ENCODE peak calls at places on chromosomes 4 and X, in five cellular contexts. M, G, K, E and H are unnamed samples.

GRCh38 chr4:15077969-15078368 is 75.7 kb downstream of the CPEB2 start:
- DNase-seq in G (no peak), K (peak; percentile 97), M (no peak), E (no peak), H (no peak)

GRCh38 chr4:128846063-128846462 is 36.6 kb downstream of the JADE1 start:
- DNase-seq in E (no peak), G (no peak), K (no peak), M (no peak), H (no peak)

GRCh38 chr4:151967074-151967473 is 206.3 kb upstream of the GATB start:
- DNase-seq in E (no peak), K (no peak), G (no peak), M (no peak), H (no peak)

GRCh38 chr4:99998062-99998880 is 48.2 kb upstream of the H2AZ1 start:
- DNase-seq in M (no peak), G (peak; percentile 24), E (no peak), K (peak; percentile 59), H (peak; percentile 7)

GRCh38 chr4:16032871-16033505 is 50.8 kb downstream of the PROM1 start:
- DNase-seq in G (no peak), M (no peak), E (no peak), K (no peak), H (no peak)

GRCh38 chrX:101462892-101463291 is 22.4 kb upstream of the ARMCX4 start:
- DNase-seq in G (no peak), E (no peak), K (peak; percentile 29), M (no peak), H (no peak)

GRCh38 chrX:73855546-73855945 is 292.5 kb downstream of the CHIC1 start:
- DNase-seq in M (peak; percentile 52), E (no peak), G (no peak), K (peak; percentile 70), H (peak; percentile 41)

GRCh38 chrX:3717742-3718420 is 4.4 kb upstream of the PRKX start:
- DNase-seq in M (no peak), K (peak; percentile 32), G (no peak), E (no peak), H (no peak)

GRCh38 chr4:78768447-78769177 is 7.5 kb upstream of the BMP2K start:
- DNase-seq in E (no peak), G (no peak), M (no peak), K (peak; percentile 53), H (no peak)

GRCh38 chr4:101699441-101700117 is 91.0 kb upstream of the BANK1 start:
- DNase-seq in E (no peak), G (no peak), K (no peak), M (no peak), H (no peak)

GRCh38 chr4:177879851-177880250 is 437.6 kb upstream of the AGA start:
- DNase-seq in G (no peak), M (no peak), E (no peak), K (no peak), H (no peak)

GRCh38 chr4:105306158-105306781 is 159.6 kb downstream of the TET2 start:
- DNase-seq in E (no peak), M (no peak), G (no peak), K (no peak), H (no peak)

GRCh38 chr4:163681208-163681821 is 186.8 kb downstream of the TMA16 start:
- DNase-seq in G (no peak), E (no peak), M (no peak), K (peak; percentile 57), H (no peak)

GRCh38 chrX:132169554-132169953 is 41.7 kb upstream of the FRMD7 start:
- DNase-seq in E (no peak), K (no peak), G (no peak), M (no peak), H (no peak)

GRCh38 chr4:86291180-86291579 is 68.7 kb downstream of the MAPK10 start:
- DNase-seq in M (no peak), G (no peak), E (no peak), K (no peak), H (no peak)

GRCh38 chr4:173747537-173748257 is 217.7 kb upstream of the HAND2 start:
- DNase-seq in E (no peak), G (no peak), M (no peak), K (no peak), H (no peak)

GRCh38 chrX:134006484-134007161 is 21.2 kb upstream of the GPC3 start:
- DNase-seq in M (no peak), K (peak; percentile 20), E (no peak), G (no peak), H (no peak)

GRCh38 chrX:136146614-136147319 is 566 bp upstream of the FHL1 start:
- DNase-seq in G (no peak), M (no peak), E (peak; percentile 69), K (no peak), H (no peak)

GRCh38 chr4:169383724-169384123 is 113.0 kb upstream of the SH3RF1 start:
- DNase-seq in M (no peak), K (peak; percentile 99), G (peak; percentile 87), E (no peak), H (peak; percentile 69)

GRCh38 chrX:43121637-43122036 is 343.7 kb upstream of the PPP1R2C start:
- DNase-seq in E (no peak), G (no peak), K (peak; percentile 0), M (no peak), H (no peak)

GRCh38 chr4:85318415-85318814 is 156.5 kb upstream of the ARHGAP24 start:
- DNase-seq in G (no peak), E (no peak), M (no peak), K (no peak), H (no peak)

GRCh38 chrX:9285342-9285771 is 179.5 kb upstream of the TBL1X start:
- DNase-seq in E (no peak), K (no peak), M (no peak), G (no peak), H (no peak)

GRCh38 chrX:27987862-27988646 is 6.8 kb upstream of the DCAF8L1 start:
- DNase-seq in K (no peak), M (no peak), E (no peak), G (no peak), H (no peak)
- TF ChIP-seq CTCF in K (no peak), M (no peak), E (no peak), G (no peak), H (no peak)

DNA sequence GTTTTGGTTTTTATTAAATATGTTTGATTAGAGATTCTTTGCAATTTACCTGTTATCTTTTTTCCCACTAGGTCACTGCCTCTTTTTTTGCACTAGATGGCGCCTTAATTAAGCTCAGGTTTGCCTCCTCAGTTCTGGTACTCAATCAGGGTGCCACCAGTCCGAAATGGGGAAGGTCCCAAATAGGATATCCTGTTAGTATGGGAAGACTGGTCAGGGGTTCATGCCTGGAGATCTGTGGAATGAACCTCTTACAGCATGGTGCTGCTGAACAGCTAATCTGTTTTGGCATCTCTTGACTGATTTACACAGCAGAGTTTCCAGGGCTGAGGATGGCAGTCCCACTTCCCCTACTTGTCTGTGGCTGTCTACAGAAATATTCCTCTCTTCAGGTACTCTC is 24.2 kb upstream of the VSIG1 start:
- DNase-seq in G (no peak), K (peak; percentile 29), M (no peak), E (no peak), H (no peak)
- TF ChIP-seq CTCF in G (peak; percentile 44), K (peak; percentile 46), M (no peak), E (peak; percentile 28), H (peak; percentile 46)

DNA sequence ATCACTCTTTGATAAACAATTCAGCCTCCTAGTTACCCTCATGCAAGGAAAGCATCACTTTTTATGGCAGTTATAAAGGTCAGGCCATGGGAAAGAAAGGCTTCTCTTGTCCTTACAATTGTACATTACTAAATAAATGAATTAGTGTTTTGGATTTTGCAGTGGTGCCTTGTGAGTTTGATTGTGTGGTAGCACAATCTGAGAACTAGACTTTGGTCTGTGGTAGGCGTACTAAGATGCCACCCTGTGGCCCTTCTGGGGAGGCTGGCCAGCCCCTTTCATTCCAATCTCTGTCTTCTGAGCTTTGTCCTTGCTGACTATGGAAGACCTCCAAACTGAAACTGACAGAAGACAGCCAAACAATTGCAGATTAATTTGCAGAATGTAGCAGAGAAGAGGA is 14.6 kb upstream of the HNRNPD start:
- DNase-seq in K (no peak), M (no peak), E (no peak), G (no peak), H (no peak)
- TF ChIP-seq CTCF in K (no peak), M (no peak), E (no peak), G (no peak), H (no peak)

GRCh38 chrX:45322382-45322781 is 121.7 kb upstream of the DIPK2B start:
- DNase-seq in M (no peak), K (peak; percentile 87), E (no peak), G (no peak), H (peak; percentile 57)
- TF ChIP-seq CTCF in M (no peak), K (peak; percentile 61), E (peak; percentile 24), G (peak; percentile 51), H (peak; percentile 73)

GRCh38 chr4:67922697-67923096 is 38.9 kb upstream of the TMPRSS11D start:
- DNase-seq in G (no peak), M (no peak), E (no peak), K (no peak), H (no peak)

GRCh38 chr4:67915400-67915966 is 31.7 kb upstream of the TMPRSS11D start:
- DNase-seq in K (no peak), E (no peak), G (no peak), M (no peak), H (no peak)

DNA sequence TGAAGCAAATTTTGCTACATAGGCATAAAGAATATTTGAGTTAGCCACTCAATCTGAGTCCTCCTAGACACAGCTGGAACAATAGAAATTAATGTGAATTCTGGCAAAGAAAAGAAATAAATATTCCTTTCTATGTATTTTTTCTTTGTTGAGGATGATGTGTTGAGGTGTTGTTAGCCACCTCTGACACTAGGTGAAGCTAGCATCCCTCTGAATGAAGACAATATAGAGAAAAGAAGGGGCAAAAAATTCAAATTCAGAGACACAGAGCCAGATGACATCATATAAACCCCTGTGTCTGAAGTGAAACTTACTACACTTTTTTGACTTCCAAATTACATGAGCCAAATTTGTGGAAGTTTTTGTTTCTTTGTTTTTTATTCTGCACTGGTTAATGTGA is 34.6 kb upstream of the TMPRSS11D start:
- DNase-seq in K (no peak), G (no peak), M (no peak), E (no peak), H (no peak)
- TF ChIP-seq CTCF in K (no peak), G (peak; percentile 17), M (no peak), E (no peak), H (no peak)